ENCODE peak calls at places on chromosome 10, in eight cellular contexts. One of them, this sample, is unnamed.

GRCh38 chr10:33484787-33485186 is 150.3 kb upstream of the NRP1 start:
- DNase-seq in ACHN: no peak
- DNase-seq in stromal cell of bone marrow: peak
- DNase-seq in NCI-H226: no peak
- DNase-seq in CD8-positive, alpha-beta memory T cell: no peak
- DNase-seq in sciatic nerve: no peak
- DNase-seq in neuronal stem cell: no peak
- DNase-seq in activated T-helper 1 cell treated with anti-CD3 and anti-CD28 coated beads, Interleukin-12 subunit alpha, Interleukin-12 subunit beta, Interleukin-2, Interleukin-4 antibody, amounts not matched to agents 30 ng/mL and 10 ng/mL and 1 ng/mL, durations not matched to agents 14 hours and 24 hours and 36 hours: no peak
- DNase-seq in this sample: peak

GRCh38 chr10:10872706-10873276 is 144.9 kb upstream of the CELF2 start:
- DNase-seq in ACHN: no peak
- DNase-seq in stromal cell of bone marrow: no peak
- DNase-seq in NCI-H226: no peak
- DNase-seq in CD8-positive, alpha-beta memory T cell: no peak
- DNase-seq in sciatic nerve: no peak
- DNase-seq in neuronal stem cell: no peak
- DNase-seq in activated T-helper 1 cell treated with anti-CD3 and anti-CD28 coated beads, Interleukin-12 subunit alpha, Interleukin-12 subunit beta, Interleukin-2, Interleukin-4 antibody, amounts not matched to agents 30 ng/mL and 10 ng/mL and 1 ng/mL, durations not matched to agents 14 hours and 24 hours and 36 hours: no peak
- DNase-seq in this sample: no peak

GRCh38 chr10:68598978-68599753 is 39.0 kb downstream of the TET1 start:
- DNase-seq in ACHN: no peak
- DNase-seq in stromal cell of bone marrow: no peak
- DNase-seq in NCI-H226: no peak
- DNase-seq in CD8-positive, alpha-beta memory T cell: no peak
- DNase-seq in sciatic nerve: peak
- DNase-seq in neuronal stem cell: no peak
- DNase-seq in activated T-helper 1 cell treated with anti-CD3 and anti-CD28 coated beads, Interleukin-12 subunit alpha, Interleukin-12 subunit beta, Interleukin-2, Interleukin-4 antibody, amounts not matched to agents 30 ng/mL and 10 ng/mL and 1 ng/mL, durations not matched to agents 14 hours and 24 hours and 36 hours: no peak
- DNase-seq in this sample: peak

GRCh38 chr10:97399843-97400545 is 1.1 kb downstream of the RRP12 start:
- DNase-seq in ACHN: peak
- DNase-seq in stromal cell of bone marrow: no peak
- DNase-seq in NCI-H226: peak
- DNase-seq in CD8-positive, alpha-beta memory T cell: no peak
- DNase-seq in sciatic nerve: no peak
- DNase-seq in neuronal stem cell: no peak
- DNase-seq in activated T-helper 1 cell treated with anti-CD3 and anti-CD28 coated beads, Interleukin-12 subunit alpha, Interleukin-12 subunit beta, Interleukin-2, Interleukin-4 antibody, amounts not matched to agents 30 ng/mL and 10 ng/mL and 1 ng/mL, durations not matched to agents 14 hours and 24 hours and 36 hours: no peak
- DNase-seq in this sample: peak

GRCh38 chr10:21475393-21475792 is 50.1 kb downstream of the SKIDA1 start:
- DNase-seq in ACHN: no peak
- DNase-seq in stromal cell of bone marrow: no peak
- DNase-seq in NCI-H226: no peak
- DNase-seq in CD8-positive, alpha-beta memory T cell: no peak
- DNase-seq in sciatic nerve: no peak
- DNase-seq in neuronal stem cell: no peak
- DNase-seq in activated T-helper 1 cell treated with anti-CD3 and anti-CD28 coated beads, Interleukin-12 subunit alpha, Interleukin-12 subunit beta, Interleukin-2, Interleukin-4 antibody, amounts not matched to agents 30 ng/mL and 10 ng/mL and 1 ng/mL, durations not matched to agents 14 hours and 24 hours and 36 hours: no peak
- DNase-seq in this sample: no peak

GRCh38 chr10:132868995-132869394 is 73.4 kb downstream of the CFAP46 start:
- DNase-seq in ACHN: no peak
- DNase-seq in stromal cell of bone marrow: no peak
- DNase-seq in NCI-H226: no peak
- DNase-seq in CD8-positive, alpha-beta memory T cell: no peak
- DNase-seq in sciatic nerve: peak
- DNase-seq in neuronal stem cell: no peak
- DNase-seq in activated T-helper 1 cell treated with anti-CD3 and anti-CD28 coated beads, Interleukin-12 subunit alpha, Interleukin-12 subunit beta, Interleukin-2, Interleukin-4 antibody, amounts not matched to agents 30 ng/mL and 10 ng/mL and 1 ng/mL, durations not matched to agents 14 hours and 24 hours and 36 hours: no peak
- DNase-seq in this sample: no peak

GRCh38 chr10:131474426-131474825 is 162.9 kb upstream of the TCERG1L start:
- DNase-seq in ACHN: no peak
- DNase-seq in stromal cell of bone marrow: peak
- DNase-seq in NCI-H226: no peak
- DNase-seq in CD8-positive, alpha-beta memory T cell: no peak
- DNase-seq in sciatic nerve: no peak
- DNase-seq in neuronal stem cell: no peak
- DNase-seq in activated T-helper 1 cell treated with anti-CD3 and anti-CD28 coated beads, Interleukin-12 subunit alpha, Interleukin-12 subunit beta, Interleukin-2, Interleukin-4 antibody, amounts not matched to agents 30 ng/mL and 10 ng/mL and 1 ng/mL, durations not matched to agents 14 hours and 24 hours and 36 hours: no peak
- DNase-seq in this sample: no peak

GRCh38 chr10:14358886-14359573 is 28.3 kb upstream of the FRMD4A start:
- DNase-seq in ACHN: no peak
- DNase-seq in stromal cell of bone marrow: no peak
- DNase-seq in NCI-H226: no peak
- DNase-seq in CD8-positive, alpha-beta memory T cell: no peak
- DNase-seq in sciatic nerve: no peak
- DNase-seq in neuronal stem cell: no peak
- DNase-seq in activated T-helper 1 cell treated with anti-CD3 and anti-CD28 coated beads, Interleukin-12 subunit alpha, Interleukin-12 subunit beta, Interleukin-2, Interleukin-4 antibody, amounts not matched to agents 30 ng/mL and 10 ng/mL and 1 ng/mL, durations not matched to agents 14 hours and 24 hours and 36 hours: no peak
- DNase-seq in this sample: no peak

GRCh38 chr10:132101529-132101928 is 35.8 kb downstream of the JAKMIP3 start:
- DNase-seq in ACHN: no peak
- DNase-seq in stromal cell of bone marrow: no peak
- DNase-seq in NCI-H226: no peak
- DNase-seq in CD8-positive, alpha-beta memory T cell: no peak
- DNase-seq in sciatic nerve: peak
- DNase-seq in neuronal stem cell: no peak
- DNase-seq in activated T-helper 1 cell treated with anti-CD3 and anti-CD28 coated beads, Interleukin-12 subunit alpha, Interleukin-12 subunit beta, Interleukin-2, Interleukin-4 antibody, amounts not matched to agents 30 ng/mL and 10 ng/mL and 1 ng/mL, durations not matched to agents 14 hours and 24 hours and 36 hours: no peak
- DNase-seq in this sample: no peak

GRCh38 chr10:114437456-114438292 is 33.4 kb upstream of the AFAP1L2 start:
- DNase-seq in ACHN: peak
- DNase-seq in stromal cell of bone marrow: no peak
- DNase-seq in NCI-H226: peak
- DNase-seq in CD8-positive, alpha-beta memory T cell: no peak
- DNase-seq in sciatic nerve: no peak
- DNase-seq in neuronal stem cell: no peak
- DNase-seq in activated T-helper 1 cell treated with anti-CD3 and anti-CD28 coated beads, Interleukin-12 subunit alpha, Interleukin-12 subunit beta, Interleukin-2, Interleukin-4 antibody, amounts not matched to agents 30 ng/mL and 10 ng/mL and 1 ng/mL, durations not matched to agents 14 hours and 24 hours and 36 hours: no peak
- DNase-seq in this sample: no peak

GRCh38 chr10:132508497-132509443 is 28.8 kb upstream of the INPP5A start:
- DNase-seq in ACHN: no peak
- DNase-seq in stromal cell of bone marrow: no peak
- DNase-seq in NCI-H226: no peak
- DNase-seq in CD8-positive, alpha-beta memory T cell: no peak
- DNase-seq in sciatic nerve: peak
- DNase-seq in neuronal stem cell: no peak
- DNase-seq in activated T-helper 1 cell treated with anti-CD3 and anti-CD28 coated beads, Interleukin-12 subunit alpha, Interleukin-12 subunit beta, Interleukin-2, Interleukin-4 antibody, amounts not matched to agents 30 ng/mL and 10 ng/mL and 1 ng/mL, durations not matched to agents 14 hours and 24 hours and 36 hours: no peak
- DNase-seq in this sample: no peak

GRCh38 chr10:11401314-11402222 is 209.9 kb downstream of the USP6NL start:
- DNase-seq in ACHN: no peak
- DNase-seq in stromal cell of bone marrow: no peak
- DNase-seq in NCI-H226: no peak
- DNase-seq in CD8-positive, alpha-beta memory T cell: peak
- DNase-seq in sciatic nerve: peak
- DNase-seq in neuronal stem cell: peak
- DNase-seq in activated T-helper 1 cell treated with anti-CD3 and anti-CD28 coated beads, Interleukin-12 subunit alpha, Interleukin-12 subunit beta, Interleukin-2, Interleukin-4 antibody, amounts not matched to agents 30 ng/mL and 10 ng/mL and 1 ng/mL, durations not matched to agents 14 hours and 24 hours and 36 hours: no peak
- DNase-seq in this sample: no peak

GRCh38 chr10:65900271-65900670 is 1025.6 kb upstream of the LRRTM3 start:
- DNase-seq in ACHN: no peak
- DNase-seq in stromal cell of bone marrow: no peak
- DNase-seq in NCI-H226: no peak
- DNase-seq in CD8-positive, alpha-beta memory T cell: no peak
- DNase-seq in sciatic nerve: no peak
- DNase-seq in neuronal stem cell: no peak
- DNase-seq in activated T-helper 1 cell treated with anti-CD3 and anti-CD28 coated beads, Interleukin-12 subunit alpha, Interleukin-12 subunit beta, Interleukin-2, Interleukin-4 antibody, amounts not matched to agents 30 ng/mL and 10 ng/mL and 1 ng/mL, durations not matched to agents 14 hours and 24 hours and 36 hours: no peak
- DNase-seq in this sample: no peak

GRCh38 chr10:124601431-124602120 is 140.0 kb downstream of the LHPP start:
- DNase-seq in ACHN: no peak
- DNase-seq in stromal cell of bone marrow: no peak
- DNase-seq in NCI-H226: no peak
- DNase-seq in CD8-positive, alpha-beta memory T cell: no peak
- DNase-seq in sciatic nerve: no peak
- DNase-seq in neuronal stem cell: no peak
- DNase-seq in activated T-helper 1 cell treated with anti-CD3 and anti-CD28 coated beads, Interleukin-12 subunit alpha, Interleukin-12 subunit beta, Interleukin-2, Interleukin-4 antibody, amounts not matched to agents 30 ng/mL and 10 ng/mL and 1 ng/mL, durations not matched to agents 14 hours and 24 hours and 36 hours: no peak
- DNase-seq in this sample: no peak

GRCh38 chr10:22599636-22600228 is 114.6 kb downstream of the PIP4K2A start:
- DNase-seq in ACHN: no peak
- DNase-seq in stromal cell of bone marrow: no peak
- DNase-seq in NCI-H226: no peak
- DNase-seq in CD8-positive, alpha-beta memory T cell: no peak
- DNase-seq in sciatic nerve: no peak
- DNase-seq in neuronal stem cell: no peak
- DNase-seq in activated T-helper 1 cell treated with anti-CD3 and anti-CD28 coated beads, Interleukin-12 subunit alpha, Interleukin-12 subunit beta, Interleukin-2, Interleukin-4 antibody, amounts not matched to agents 30 ng/mL and 10 ng/mL and 1 ng/mL, durations not matched to agents 14 hours and 24 hours and 36 hours: no peak
- DNase-seq in this sample: no peak

GRCh38 chr10:57925045-57925444 is 342.6 kb downstream of the IPMK start:
- DNase-seq in ACHN: no peak
- DNase-seq in stromal cell of bone marrow: no peak
- DNase-seq in NCI-H226: no peak
- DNase-seq in CD8-positive, alpha-beta memory T cell: no peak
- DNase-seq in sciatic nerve: no peak
- DNase-seq in neuronal stem cell: no peak
- DNase-seq in activated T-helper 1 cell treated with anti-CD3 and anti-CD28 coated beads, Interleukin-12 subunit alpha, Interleukin-12 subunit beta, Interleukin-2, Interleukin-4 antibody, amounts not matched to agents 30 ng/mL and 10 ng/mL and 1 ng/mL, durations not matched to agents 14 hours and 24 hours and 36 hours: no peak
- DNase-seq in this sample: no peak

GRCh38 chr10:99172130-99172738 is 63.4 kb downstream of the HPSE2 start:
- DNase-seq in ACHN: peak
- DNase-seq in stromal cell of bone marrow: no peak
- DNase-seq in NCI-H226: peak
- DNase-seq in CD8-positive, alpha-beta memory T cell: no peak
- DNase-seq in sciatic nerve: no peak
- DNase-seq in neuronal stem cell: peak
- DNase-seq in activated T-helper 1 cell treated with anti-CD3 and anti-CD28 coated beads, Interleukin-12 subunit alpha, Interleukin-12 subunit beta, Interleukin-2, Interleukin-4 antibody, amounts not matched to agents 30 ng/mL and 10 ng/mL and 1 ng/mL, durations not matched to agents 14 hours and 24 hours and 36 hours: no peak
- DNase-seq in this sample: no peak

GRCh38 chr10:92573091-92573797 is 649 bp downstream of the IDE start:
- DNase-seq in ACHN: peak
- DNase-seq in stromal cell of bone marrow: no peak
- DNase-seq in NCI-H226: no peak
- DNase-seq in CD8-positive, alpha-beta memory T cell: peak
- DNase-seq in sciatic nerve: no peak
- DNase-seq in neuronal stem cell: peak
- DNase-seq in activated T-helper 1 cell treated with anti-CD3 and anti-CD28 coated beads, Interleukin-12 subunit alpha, Interleukin-12 subunit beta, Interleukin-2, Interleukin-4 antibody, amounts not matched to agents 30 ng/mL and 10 ng/mL and 1 ng/mL, durations not matched to agents 14 hours and 24 hours and 36 hours: peak
- DNase-seq in this sample: no peak

GRCh38 chr10:15344876-15345285 is 26.2 kb downstream of the FAM171A1 start:
- DNase-seq in ACHN: no peak
- DNase-seq in stromal cell of bone marrow: no peak
- DNase-seq in NCI-H226: no peak
- DNase-seq in CD8-positive, alpha-beta memory T cell: no peak
- DNase-seq in sciatic nerve: no peak
- DNase-seq in neuronal stem cell: no peak
- DNase-seq in activated T-helper 1 cell treated with anti-CD3 and anti-CD28 coated beads, Interleukin-12 subunit alpha, Interleukin-12 subunit beta, Interleukin-2, Interleukin-4 antibody, amounts not matched to agents 30 ng/mL and 10 ng/mL and 1 ng/mL, durations not matched to agents 14 hours and 24 hours and 36 hours: no peak
- DNase-seq in this sample: peak

GRCh38 chr10:69652857-69653199 is 22.8 kb downstream of the FAM241B start:
- DNase-seq in ACHN: no peak
- DNase-seq in stromal cell of bone marrow: no peak
- DNase-seq in NCI-H226: no peak
- DNase-seq in CD8-positive, alpha-beta memory T cell: no peak
- DNase-seq in sciatic nerve: no peak
- DNase-seq in neuronal stem cell: no peak
- DNase-seq in activated T-helper 1 cell treated with anti-CD3 and anti-CD28 coated beads, Interleukin-12 subunit alpha, Interleukin-12 subunit beta, Interleukin-2, Interleukin-4 antibody, amounts not matched to agents 30 ng/mL and 10 ng/mL and 1 ng/mL, durations not matched to agents 14 hours and 24 hours and 36 hours: no peak
- DNase-seq in this sample: no peak

GRCh38 chr10:62166331-62167154 is 102.1 kb downstream of the RTKN2 start:
- DNase-seq in ACHN: no peak
- DNase-seq in stromal cell of bone marrow: peak
- DNase-seq in NCI-H226: no peak
- DNase-seq in CD8-positive, alpha-beta memory T cell: no peak
- DNase-seq in sciatic nerve: no peak
- DNase-seq in neuronal stem cell: no peak
- DNase-seq in activated T-helper 1 cell treated with anti-CD3 and anti-CD28 coated beads, Interleukin-12 subunit alpha, Interleukin-12 subunit beta, Interleukin-2, Interleukin-4 antibody, amounts not matched to agents 30 ng/mL and 10 ng/mL and 1 ng/mL, durations not matched to agents 14 hours and 24 hours and 36 hours: no peak
- DNase-seq in this sample: peak

GRCh38 chr10:125076891-125077643 is 83.3 kb downstream of the CTBP2 start:
- DNase-seq in ACHN: no peak
- DNase-seq in stromal cell of bone marrow: no peak
- DNase-seq in NCI-H226: no peak
- DNase-seq in CD8-positive, alpha-beta memory T cell: no peak
- DNase-seq in sciatic nerve: no peak
- DNase-seq in neuronal stem cell: no peak
- DNase-seq in activated T-helper 1 cell treated with anti-CD3 and anti-CD28 coated beads, Interleukin-12 subunit alpha, Interleukin-12 subunit beta, Interleukin-2, Interleukin-4 antibody, amounts not matched to agents 30 ng/mL and 10 ng/mL and 1 ng/mL, durations not matched to agents 14 hours and 24 hours and 36 hours: no peak
- DNase-seq in this sample: no peak

GRCh38 chr10:1050145-1050544 is 1.2 kb upstream of the IDI1 start:
- DNase-seq in ACHN: no peak
- DNase-seq in stromal cell of bone marrow: no peak
- DNase-seq in NCI-H226: no peak
- DNase-seq in CD8-positive, alpha-beta memory T cell: peak
- DNase-seq in sciatic nerve: no peak
- DNase-seq in neuronal stem cell: no peak
- DNase-seq in activated T-helper 1 cell treated with anti-CD3 and anti-CD28 coated beads, Interleukin-12 subunit alpha, Interleukin-12 subunit beta, Interleukin-2, Interleukin-4 antibody, amounts not matched to agents 30 ng/mL and 10 ng/mL and 1 ng/mL, durations not matched to agents 14 hours and 24 hours and 36 hours: no peak
- DNase-seq in this sample: no peak

GRCh38 chr10:98621630-98622029 is 174.9 kb upstream of the HPS1 start:
- DNase-seq in ACHN: no peak
- DNase-seq in stromal cell of bone marrow: no peak
- DNase-seq in NCI-H226: no peak
- DNase-seq in CD8-positive, alpha-beta memory T cell: no peak
- DNase-seq in sciatic nerve: no peak
- DNase-seq in neuronal stem cell: no peak
- DNase-seq in activated T-helper 1 cell treated with anti-CD3 and anti-CD28 coated beads, Interleukin-12 subunit alpha, Interleukin-12 subunit beta, Interleukin-2, Interleukin-4 antibody, amounts not matched to agents 30 ng/mL and 10 ng/mL and 1 ng/mL, durations not matched to agents 14 hours and 24 hours and 36 hours: no peak
- DNase-seq in this sample: no peak

GRCh38 chr10:19966751-19967150 is 150.5 kb downstream of the PLXDC2 start:
- DNase-seq in ACHN: no peak
- DNase-seq in stromal cell of bone marrow: no peak
- DNase-seq in NCI-H226: no peak
- DNase-seq in CD8-positive, alpha-beta memory T cell: no peak
- DNase-seq in sciatic nerve: no peak
- DNase-seq in neuronal stem cell: peak
- DNase-seq in activated T-helper 1 cell treated with anti-CD3 and anti-CD28 coated beads, Interleukin-12 subunit alpha, Interleukin-12 subunit beta, Interleukin-2, Interleukin-4 antibody, amounts not matched to agents 30 ng/mL and 10 ng/mL and 1 ng/mL, durations not matched to agents 14 hours and 24 hours and 36 hours: no peak
- DNase-seq in this sample: no peak

GRCh38 chr10:18767981-18768380 is 108.8 kb downstream of the ARL5B start:
- DNase-seq in ACHN: no peak
- DNase-seq in stromal cell of bone marrow: no peak
- DNase-seq in NCI-H226: no peak
- DNase-seq in CD8-positive, alpha-beta memory T cell: no peak
- DNase-seq in sciatic nerve: no peak
- DNase-seq in neuronal stem cell: no peak
- DNase-seq in activated T-helper 1 cell treated with anti-CD3 and anti-CD28 coated beads, Interleukin-12 subunit alpha, Interleukin-12 subunit beta, Interleukin-2, Interleukin-4 antibody, amounts not matched to agents 30 ng/mL and 10 ng/mL and 1 ng/mL, durations not matched to agents 14 hours and 24 hours and 36 hours: no peak
- DNase-seq in this sample: no peak

GRCh38 chr10:1123198-1123597 is 67.0 kb downstream of the WDR37 start:
- DNase-seq in ACHN: no peak
- DNase-seq in stromal cell of bone marrow: no peak
- DNase-seq in NCI-H226: no peak
- DNase-seq in CD8-positive, alpha-beta memory T cell: no peak
- DNase-seq in sciatic nerve: no peak
- DNase-seq in neuronal stem cell: no peak
- DNase-seq in activated T-helper 1 cell treated with anti-CD3 and anti-CD28 coated beads, Interleukin-12 subunit alpha, Interleukin-12 subunit beta, Interleukin-2, Interleukin-4 antibody, amounts not matched to agents 30 ng/mL and 10 ng/mL and 1 ng/mL, durations not matched to agents 14 hours and 24 hours and 36 hours: no peak
- DNase-seq in this sample: no peak

GRCh38 chr10:96511044-96511945 is 2.4 kb downstream of the TLL2 start:
- DNase-seq in ACHN: peak
- DNase-seq in stromal cell of bone marrow: no peak
- DNase-seq in NCI-H226: no peak
- DNase-seq in CD8-positive, alpha-beta memory T cell: no peak
- DNase-seq in sciatic nerve: no peak
- DNase-seq in neuronal stem cell: no peak
- DNase-seq in activated T-helper 1 cell treated with anti-CD3 and anti-CD28 coated beads, Interleukin-12 subunit alpha, Interleukin-12 subunit beta, Interleukin-2, Interleukin-4 antibody, amounts not matched to agents 30 ng/mL and 10 ng/mL and 1 ng/mL, durations not matched to agents 14 hours and 24 hours and 36 hours: no peak
- DNase-seq in this sample: no peak

GRCh38 chr10:30939643-30940042 is 92.0 kb downstream of the ZNF438 start:
- DNase-seq in ACHN: no peak
- DNase-seq in stromal cell of bone marrow: no peak
- DNase-seq in NCI-H226: no peak
- DNase-seq in CD8-positive, alpha-beta memory T cell: no peak
- DNase-seq in sciatic nerve: no peak
- DNase-seq in neuronal stem cell: no peak
- DNase-seq in activated T-helper 1 cell treated with anti-CD3 and anti-CD28 coated beads, Interleukin-12 subunit alpha, Interleukin-12 subunit beta, Interleukin-2, Interleukin-4 antibody, amounts not matched to agents 30 ng/mL and 10 ng/mL and 1 ng/mL, durations not matched to agents 14 hours and 24 hours and 36 hours: no peak
- DNase-seq in this sample: no peak

GRCh38 chr10:104657458-104657857 is 16.4 kb downstream of the SORCS3 start:
- DNase-seq in ACHN: no peak
- DNase-seq in stromal cell of bone marrow: no peak
- DNase-seq in NCI-H226: no peak
- DNase-seq in CD8-positive, alpha-beta memory T cell: no peak
- DNase-seq in sciatic nerve: no peak
- DNase-seq in neuronal stem cell: no peak
- DNase-seq in activated T-helper 1 cell treated with anti-CD3 and anti-CD28 coated beads, Interleukin-12 subunit alpha, Interleukin-12 subunit beta, Interleukin-2, Interleukin-4 antibody, amounts not matched to agents 30 ng/mL and 10 ng/mL and 1 ng/mL, durations not matched to agents 14 hours and 24 hours and 36 hours: no peak
- DNase-seq in this sample: no peak

GRCh38 chr10:14024349-14025202 is 306.1 kb downstream of the FRMD4A start:
- DNase-seq in ACHN: no peak
- DNase-seq in stromal cell of bone marrow: no peak
- DNase-seq in NCI-H226: no peak
- DNase-seq in CD8-positive, alpha-beta memory T cell: no peak
- DNase-seq in sciatic nerve: peak
- DNase-seq in neuronal stem cell: no peak
- DNase-seq in activated T-helper 1 cell treated with anti-CD3 and anti-CD28 coated beads, Interleukin-12 subunit alpha, Interleukin-12 subunit beta, Interleukin-2, Interleukin-4 antibody, amounts not matched to agents 30 ng/mL and 10 ng/mL and 1 ng/mL, durations not matched to agents 14 hours and 24 hours and 36 hours: no peak
- DNase-seq in this sample: no peak

GRCh38 chr10:99366666-99367065 is 37.5 kb downstream of the CNNM1 start:
- DNase-seq in ACHN: no peak
- DNase-seq in stromal cell of bone marrow: no peak
- DNase-seq in NCI-H226: no peak
- DNase-seq in CD8-positive, alpha-beta memory T cell: no peak
- DNase-seq in sciatic nerve: no peak
- DNase-seq in neuronal stem cell: no peak
- DNase-seq in activated T-helper 1 cell treated with anti-CD3 and anti-CD28 coated beads, Interleukin-12 subunit alpha, Interleukin-12 subunit beta, Interleukin-2, Interleukin-4 antibody, amounts not matched to agents 30 ng/mL and 10 ng/mL and 1 ng/mL, durations not matched to agents 14 hours and 24 hours and 36 hours: no peak
- DNase-seq in this sample: no peak

GRCh38 chr10:96509017-96509641 is 4.6 kb downstream of the TLL2 start:
- DNase-seq in ACHN: peak
- DNase-seq in stromal cell of bone marrow: peak
- DNase-seq in NCI-H226: peak
- DNase-seq in CD8-positive, alpha-beta memory T cell: no peak
- DNase-seq in sciatic nerve: no peak
- DNase-seq in neuronal stem cell: no peak
- DNase-seq in activated T-helper 1 cell treated with anti-CD3 and anti-CD28 coated beads, Interleukin-12 subunit alpha, Interleukin-12 subunit beta, Interleukin-2, Interleukin-4 antibody, amounts not matched to agents 30 ng/mL and 10 ng/mL and 1 ng/mL, durations not matched to agents 14 hours and 24 hours and 36 hours: no peak
- DNase-seq in this sample: no peak

GRCh38 chr10:69883256-69883655 is 81.5 kb downstream of the COL13A1 start:
- DNase-seq in ACHN: no peak
- DNase-seq in stromal cell of bone marrow: no peak
- DNase-seq in NCI-H226: no peak
- DNase-seq in CD8-positive, alpha-beta memory T cell: no peak
- DNase-seq in sciatic nerve: no peak
- DNase-seq in neuronal stem cell: no peak
- DNase-seq in activated T-helper 1 cell treated with anti-CD3 and anti-CD28 coated beads, Interleukin-12 subunit alpha, Interleukin-12 subunit beta, Interleukin-2, Interleukin-4 antibody, amounts not matched to agents 30 ng/mL and 10 ng/mL and 1 ng/mL, durations not matched to agents 14 hours and 24 hours and 36 hours: no peak
- DNase-seq in this sample: no peak

This sample was measured in fibroblast of the conjunctiva.